ENCODE peak calls at places on chromosome 3, in four cellular contexts. One of them, this sample, is unnamed.

GRCh38 chr3:9808345-9809037 is 1.6 kb upstream of the TTLL3 start:
- DNase-seq in CD4-positive, alpha-beta T cell: peak; percentile 31
- DNase-seq in PC-3: peak; percentile 63
- DNase-seq in cardiac muscle cell: peak; percentile 18
- DNase-seq in this sample: no peak

GRCh38 chr3:130671545-130671944 is 75.1 kb downstream of the PIK3R4 start:
- DNase-seq in CD4-positive, alpha-beta T cell: no peak
- DNase-seq in PC-3: peak; percentile 20
- DNase-seq in cardiac muscle cell: no peak
- DNase-seq in this sample: peak; percentile 12

GRCh38 chr3:183435701-183436100 is 7.3 kb upstream of the MCF2L2 start:
- DNase-seq in CD4-positive, alpha-beta T cell: no peak
- DNase-seq in PC-3: no peak
- DNase-seq in cardiac muscle cell: no peak
- DNase-seq in this sample: no peak

GRCh38 chr3:38397320-38397719 is 50.7 kb downstream of the XYLB start:
- DNase-seq in CD4-positive, alpha-beta T cell: no peak
- DNase-seq in PC-3: peak; percentile 25
- DNase-seq in cardiac muscle cell: peak; percentile 61
- DNase-seq in this sample: no peak

GRCh38 chr3:184981071-184981470 is 169.1 kb downstream of the VPS8 start:
- DNase-seq in CD4-positive, alpha-beta T cell: no peak
- DNase-seq in PC-3: no peak
- DNase-seq in cardiac muscle cell: no peak
- DNase-seq in this sample: no peak

GRCh38 chr3:7813412-7813811 is 688.2 kb upstream of the LMCD1 start:
- DNase-seq in CD4-positive, alpha-beta T cell: no peak
- DNase-seq in PC-3: no peak
- DNase-seq in cardiac muscle cell: no peak
- DNase-seq in this sample: no peak

GRCh38 chr3:50559702-50560101 is 7.8 kb downstream of the C3orf18 start:
- DNase-seq in CD4-positive, alpha-beta T cell: no peak
- DNase-seq in PC-3: no peak
- DNase-seq in cardiac muscle cell: no peak
- DNase-seq in this sample: no peak

GRCh38 chr3:152556731-152557254 is 278.1 kb upstream of the P2RY1 start:
- DNase-seq in CD4-positive, alpha-beta T cell: no peak
- DNase-seq in PC-3: peak; percentile 10
- DNase-seq in cardiac muscle cell: peak; percentile 83
- DNase-seq in this sample: no peak

GRCh38 chr3:181956122-181956521 is 244.4 kb downstream of the SOX2 start:
- DNase-seq in CD4-positive, alpha-beta T cell: no peak
- DNase-seq in PC-3: no peak
- DNase-seq in cardiac muscle cell: no peak
- DNase-seq in this sample: no peak

GRCh38 chr3:55859305-55859704 is 372.2 kb upstream of the WNT5A start:
- DNase-seq in CD4-positive, alpha-beta T cell: no peak
- DNase-seq in PC-3: no peak
- DNase-seq in cardiac muscle cell: no peak
- DNase-seq in this sample: no peak

GRCh38 chr3:18301781-18302180 is 123.4 kb downstream of the SATB1 start:
- DNase-seq in CD4-positive, alpha-beta T cell: no peak
- DNase-seq in PC-3: no peak
- DNase-seq in cardiac muscle cell: no peak
- DNase-seq in this sample: no peak

GRCh38 chr3:196275126-196275525 is 12.4 kb downstream of the PCYT1A start:
- DNase-seq in CD4-positive, alpha-beta T cell: no peak
- DNase-seq in PC-3: no peak
- DNase-seq in cardiac muscle cell: no peak
- DNase-seq in this sample: no peak

DNA sequence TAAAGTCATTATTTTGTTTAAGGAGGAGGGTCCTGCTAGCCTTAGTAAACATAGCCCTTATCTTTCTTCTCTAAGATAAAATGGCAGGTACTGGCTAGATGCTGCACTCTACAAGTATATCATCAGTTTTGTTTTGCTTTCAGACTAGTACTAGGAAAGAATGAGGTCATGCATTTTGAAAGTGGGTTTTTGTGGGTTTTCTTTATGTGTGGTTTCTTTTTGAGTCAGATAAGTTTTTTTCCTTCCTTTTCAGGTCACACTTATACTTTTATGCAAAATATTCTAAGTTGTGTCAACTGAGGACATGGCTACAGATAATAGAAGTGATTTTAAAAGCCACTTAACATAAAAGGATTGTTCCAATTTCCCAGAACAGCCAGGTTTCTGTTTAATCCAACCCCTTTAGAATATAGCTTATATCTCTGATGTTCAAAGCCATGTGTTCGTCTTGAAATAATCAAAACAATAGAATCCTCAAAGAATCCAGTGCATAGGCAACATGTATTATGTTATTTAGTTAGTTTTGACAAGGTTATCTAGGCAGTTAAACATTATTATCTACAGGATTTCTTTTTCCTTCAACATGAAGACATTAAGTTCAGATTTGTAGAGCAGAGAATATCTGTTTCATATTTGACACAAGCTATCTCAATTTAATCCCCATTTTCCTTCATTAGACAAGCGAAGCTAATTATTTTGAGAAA is 406.2 kb downstream of the RBMS3 start:
- DNase-seq in CD4-positive, alpha-beta T cell: no peak
- DNase-seq in PC-3: no peak
- DNase-seq in cardiac muscle cell: peak; percentile 88
- DNase-seq in this sample: no peak
- H3K27ac ChIP-seq in CD4-positive, alpha-beta T cell: no peak overlapping the region
- H3K27ac ChIP-seq in PC-3: no peak overlapping the region
- H3K27ac ChIP-seq in cardiac muscle cell: peak overlapping the region; percentile 70
- H3K27ac ChIP-seq in this sample: no peak overlapping the region

DNA sequence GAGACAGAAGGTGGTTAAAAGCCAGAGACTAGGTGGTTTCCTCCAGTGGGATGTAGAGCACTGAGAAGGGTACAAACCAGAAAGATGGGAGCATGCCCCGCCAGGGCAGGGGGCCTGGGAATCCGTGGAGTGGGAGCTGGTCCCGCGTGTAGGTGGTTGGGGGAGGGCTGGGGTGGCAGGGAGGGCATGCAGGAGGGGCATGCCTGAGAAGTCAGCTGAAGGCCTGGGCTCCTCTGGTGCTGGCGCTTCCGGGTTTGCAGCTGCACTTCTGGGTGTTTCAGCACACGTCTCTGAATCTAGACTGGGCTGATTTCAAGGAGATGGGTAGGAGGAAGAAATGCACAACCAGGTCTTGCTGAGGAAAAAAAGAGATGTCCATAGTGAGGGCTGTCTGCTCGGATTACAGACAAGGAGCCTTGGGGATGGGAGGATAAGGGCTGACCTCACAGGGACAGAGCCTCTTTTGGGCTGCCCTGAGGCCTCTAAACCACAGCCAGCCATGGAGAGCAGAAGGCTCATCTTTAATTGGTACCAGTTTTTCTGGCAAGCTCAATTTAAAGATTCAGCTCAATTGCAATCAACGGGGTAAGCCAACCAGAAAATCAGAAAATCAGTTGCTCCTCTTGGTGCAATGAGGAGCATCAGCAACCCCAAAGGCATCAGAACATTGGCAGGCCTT is 151.9 kb downstream of the FAM43A start:
- DNase-seq in CD4-positive, alpha-beta T cell: no peak
- DNase-seq in PC-3: no peak
- DNase-seq in cardiac muscle cell: no peak
- DNase-seq in this sample: no peak
- H3K27ac ChIP-seq in CD4-positive, alpha-beta T cell: no peak overlapping the region
- H3K27ac ChIP-seq in PC-3: no peak overlapping the region
- H3K27ac ChIP-seq in cardiac muscle cell: no peak overlapping the region
- H3K27ac ChIP-seq in this sample: no peak overlapping the region

GRCh38 chr3:31789429-31789828 is 191.6 kb downstream of the OSBPL10 start:
- DNase-seq in CD4-positive, alpha-beta T cell: no peak
- DNase-seq in PC-3: no peak
- DNase-seq in cardiac muscle cell: no peak
- DNase-seq in this sample: no peak

GRCh38 chr3:31793821-31794220 is 187.2 kb downstream of the OSBPL10 start:
- DNase-seq in CD4-positive, alpha-beta T cell: no peak
- DNase-seq in PC-3: no peak
- DNase-seq in cardiac muscle cell: no peak
- DNase-seq in this sample: no peak

GRCh38 chr3:31790516-31791148 is 190.4 kb downstream of the OSBPL10 start:
- DNase-seq in CD4-positive, alpha-beta T cell: no peak
- DNase-seq in PC-3: no peak
- DNase-seq in cardiac muscle cell: no peak
- DNase-seq in this sample: no peak

GRCh38 chr3:31798840-31799239 is 182.2 kb downstream of the OSBPL10 start:
- DNase-seq in CD4-positive, alpha-beta T cell: no peak
- DNase-seq in PC-3: no peak
- DNase-seq in cardiac muscle cell: no peak
- DNase-seq in this sample: no peak

DNA sequence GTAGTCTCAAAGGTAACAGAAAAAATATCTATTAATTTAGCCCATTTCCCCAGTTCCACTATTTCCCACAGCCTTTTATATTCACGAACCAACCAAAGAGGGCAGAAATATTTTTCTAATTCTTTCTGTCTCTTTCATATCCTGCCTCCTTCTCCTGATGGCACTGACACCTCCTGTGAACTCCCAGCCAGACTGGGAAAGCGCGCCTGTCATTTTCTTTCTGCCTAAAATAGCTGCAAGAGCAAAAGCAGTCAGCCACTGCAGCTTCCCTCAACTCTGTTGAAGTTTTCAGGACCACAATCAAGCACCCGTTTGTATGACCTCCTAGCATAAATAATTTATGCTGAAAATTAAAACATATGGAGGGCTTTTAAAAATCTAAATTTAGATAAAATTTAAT is 188.0 kb downstream of the OSBPL10 start:
- DNase-seq in CD4-positive, alpha-beta T cell: no peak
- DNase-seq in PC-3: no peak
- DNase-seq in cardiac muscle cell: no peak
- DNase-seq in this sample: no peak
- H3K27ac ChIP-seq in CD4-positive, alpha-beta T cell: no peak overlapping the region
- H3K27ac ChIP-seq in PC-3: no peak overlapping the region
- H3K27ac ChIP-seq in cardiac muscle cell: peak overlapping the region; percentile 82
- H3K27ac ChIP-seq in this sample: no peak overlapping the region

GRCh38 chr3:142434503-142434902 is 13.3 kb downstream of the XRN1 start:
- DNase-seq in CD4-positive, alpha-beta T cell: no peak
- DNase-seq in PC-3: no peak
- DNase-seq in cardiac muscle cell: no peak
- DNase-seq in this sample: no peak

GRCh38 chr3:142433110-142433509 is 14.7 kb downstream of the XRN1 start:
- DNase-seq in CD4-positive, alpha-beta T cell: no peak
- DNase-seq in PC-3: no peak
- DNase-seq in cardiac muscle cell: no peak
- DNase-seq in this sample: no peak

GRCh38 chr3:142436936-142437585 is 10.8 kb downstream of the XRN1 start:
- DNase-seq in CD4-positive, alpha-beta T cell: no peak
- DNase-seq in PC-3: no peak
- DNase-seq in cardiac muscle cell: no peak
- DNase-seq in this sample: no peak
- H3K27ac ChIP-seq in CD4-positive, alpha-beta T cell: no peak overlapping the region
- H3K27ac ChIP-seq in PC-3: no peak overlapping the region
- H3K27ac ChIP-seq in cardiac muscle cell: no peak overlapping the region
- H3K27ac ChIP-seq in this sample: no peak overlapping the region

DNA sequence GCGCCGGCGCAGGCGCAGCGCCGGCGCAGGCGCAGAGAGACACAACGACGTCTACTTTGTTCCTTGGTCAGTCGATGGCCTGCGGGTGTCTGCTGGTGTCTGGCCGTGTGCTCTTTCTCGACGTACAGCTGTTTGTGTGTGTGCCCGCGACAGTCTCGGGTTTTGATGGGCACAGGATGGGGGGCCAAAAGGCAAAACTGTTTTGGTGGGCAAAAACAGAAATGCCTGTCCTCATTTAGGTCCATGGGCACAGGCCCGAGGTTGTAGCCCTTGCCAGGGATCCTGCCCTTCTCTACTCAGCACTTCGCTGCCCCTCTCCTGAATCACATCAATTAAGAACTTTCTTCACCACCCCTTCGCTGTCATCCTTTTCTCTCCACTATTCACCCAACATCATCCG is 184.8 kb upstream of the CHL1 start:
- DNase-seq in CD4-positive, alpha-beta T cell: no peak
- DNase-seq in PC-3: no peak
- DNase-seq in cardiac muscle cell: peak; percentile 8
- DNase-seq in this sample: no peak
- H3K27ac ChIP-seq in CD4-positive, alpha-beta T cell: no peak overlapping the region
- H3K27ac ChIP-seq in PC-3: no peak overlapping the region
- H3K27ac ChIP-seq in cardiac muscle cell: no peak overlapping the region
- H3K27ac ChIP-seq in this sample: no peak overlapping the region

This sample was measured in epithelial cell of prostate.